ENCODE peak calls at places on chromosomes 12 and 14, in nine cellular contexts. O is CD8-positive, alpha-beta memory T cell; A is esophagus squamous epithelium; G is AG10803; S is MM.1S; H is tibial nerve; P is fibroblast of lung; K is breast epithelium; F is astrocyte of the spinal cord. J is an unnamed sample.
A peak's percentile ranks its signal among the peaks of the same experiment; 100 is the strongest.

GRCh38 chr14:23021479-23021878 is 11.5 kb upstream of the C14orf93 start:
- DNase-seq in O (no peak), A (no peak), G (no peak), S (no peak), H (no peak), P (no peak), K (no peak), F (no peak), J (no peak)

GRCh38 chr12:24728366-24728765 is 220.5 kb downstream of the BCAT1 start:
- DNase-seq in O (no peak), A (no peak), G (peak; percentile 10), S (peak; percentile 35), H (no peak), P (peak; percentile 35), K (no peak), F (peak; percentile 57), J (no peak)

GRCh38 chr12:124915249-124916236 is 1.1 kb upstream of the UBC start:
- DNase-seq in O (no peak), A (no peak), G (peak; percentile 50), S (peak; percentile 45), H (peak; percentile 54), P (no peak), K (peak; percentile 59), F (no peak), J (no peak)

GRCh38 chr14:49954171-49954631 is 61.3 kb downstream of the ARF6 start:
- DNase-seq in O (no peak), A (no peak), G (peak; percentile 91), S (no peak), H (no peak), P (peak; percentile 52), K (no peak), F (no peak), J (peak; percentile 44)

GRCh38 chr12:108414021-108414420 is 74.9 kb upstream of the CMKLR1 start:
- DNase-seq in O (no peak), A (no peak), G (no peak), S (no peak), H (no peak), P (no peak), K (no peak), F (no peak), J (no peak)

GRCh38 chr12:131384544-131384855 is 326.4 kb upstream of the SFSWAP start:
- DNase-seq in O (no peak), A (no peak), G (no peak), S (no peak), H (no peak), P (no peak), K (no peak), F (no peak), J (no peak)

GRCh38 chr14:81222694-81223093 is 1.9 kb upstream of the GTF2A1 start:
- DNase-seq in O (no peak), A (no peak), G (no peak), S (no peak), H (no peak), P (no peak), K (no peak), F (no peak), J (no peak)

GRCh38 chr12:53036802-53037201 is 13.1 kb upstream of the TNS2 start:
- DNase-seq in O (no peak), A (no peak), G (no peak), S (no peak), H (no peak), P (no peak), K (no peak), F (no peak), J (no peak)

GRCh38 chr14:87944987-87945604 is 47.9 kb downstream of the GALC start:
- DNase-seq in O (no peak), A (no peak), G (peak; percentile 66), S (peak; percentile 15), H (peak; percentile 11), P (peak; percentile 39), K (no peak), F (peak; percentile 64), J (no peak)

GRCh38 chr12:102917026-102917787 is at the start of gene PAH:
- DNase-seq in O (peak; percentile 52), A (no peak), G (no peak), S (no peak), H (no peak), P (no peak), K (no peak), F (no peak), J (no peak)

DNA sequence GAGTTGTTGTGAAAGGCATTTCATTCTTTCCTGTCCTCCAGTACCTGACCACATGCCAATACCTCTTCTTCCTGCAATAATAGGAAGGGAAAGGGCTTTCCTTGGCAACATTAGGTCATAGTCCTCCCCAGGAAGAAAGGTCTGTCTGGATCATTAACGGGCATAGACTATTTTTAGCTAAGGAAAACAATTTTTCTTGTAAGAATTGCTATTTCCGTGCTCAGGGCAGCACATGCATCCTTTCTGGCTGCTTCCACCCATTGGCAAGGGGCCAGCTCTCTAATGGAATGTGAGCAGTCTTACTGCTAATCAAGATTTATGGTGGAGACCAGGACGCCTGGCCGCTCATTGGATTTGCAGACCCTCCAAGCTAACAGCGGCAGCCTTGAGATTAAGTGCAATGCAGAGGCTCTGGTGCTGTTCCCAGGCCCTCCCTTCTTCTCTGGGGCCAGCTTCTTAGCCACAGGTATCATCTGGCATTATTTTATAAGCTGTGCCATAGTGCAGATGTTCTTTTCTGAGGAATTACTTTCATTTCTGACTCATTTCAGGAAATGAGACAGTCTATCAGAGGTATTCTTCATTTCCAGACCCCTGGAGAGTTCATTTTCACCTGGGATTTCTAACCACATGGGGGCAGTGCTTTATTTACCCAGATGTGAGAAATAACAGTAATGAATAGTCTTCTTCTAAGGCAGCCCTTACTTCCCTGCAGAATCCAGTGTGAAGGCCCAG is 52.9 kb downstream of the ANO6 start:
- DNase-seq in O (no peak), A (no peak), G (peak; percentile 90), S (peak; percentile 9), H (peak; percentile 67), P (peak; percentile 95), K (peak; percentile 56), F (peak; percentile 89), J (peak; percentile 62)
- H3K4me3 ChIP-seq in O (no peak overlapping the region), A (no peak overlapping the region), G (peak overlapping the region; percentile 34), S (no peak overlapping the region), H (no peak overlapping the region), P (no peak overlapping the region), K (no peak overlapping the region), F (no peak overlapping the region), J (no peak overlapping the region)

GRCh38 chr14:41607966-41608663 is 1.4 kb downstream of the LRFN5 start:
- DNase-seq in O (no peak), A (no peak), G (no peak), S (no peak), H (no peak), P (peak; percentile 14), K (no peak), F (peak; percentile 15), J (no peak)
- H3K4me3 ChIP-seq in O (no peak overlapping the region), A (peak overlapping the region; percentile 43), G (peak overlapping the region; percentile 65), S (peak overlapping the region; percentile 45), H (peak overlapping the region; percentile 50), P (peak overlapping the region; percentile 40), K (peak overlapping the region; percentile 55), F (peak overlapping the region; percentile 52), J (peak overlapping the region; percentile 37)

GRCh38 chr14:39268393-39268792 is 34.7 kb downstream of the MIA2 start:
- DNase-seq in O (no peak), A (no peak), G (peak; percentile 9), S (peak; percentile 18), H (no peak), P (peak; percentile 57), K (no peak), F (peak; percentile 29), J (no peak)
- H3K4me3 ChIP-seq in O (peak overlapping the region; percentile 92), A (peak overlapping the region; percentile 87), G (peak overlapping the region; percentile 76), S (peak overlapping the region; percentile 69), H (peak overlapping the region; percentile 81), P (peak overlapping the region; percentile 97), K (peak overlapping the region; percentile 76), F (peak overlapping the region; percentile 96), J (peak overlapping the region; percentile 79)

DNA sequence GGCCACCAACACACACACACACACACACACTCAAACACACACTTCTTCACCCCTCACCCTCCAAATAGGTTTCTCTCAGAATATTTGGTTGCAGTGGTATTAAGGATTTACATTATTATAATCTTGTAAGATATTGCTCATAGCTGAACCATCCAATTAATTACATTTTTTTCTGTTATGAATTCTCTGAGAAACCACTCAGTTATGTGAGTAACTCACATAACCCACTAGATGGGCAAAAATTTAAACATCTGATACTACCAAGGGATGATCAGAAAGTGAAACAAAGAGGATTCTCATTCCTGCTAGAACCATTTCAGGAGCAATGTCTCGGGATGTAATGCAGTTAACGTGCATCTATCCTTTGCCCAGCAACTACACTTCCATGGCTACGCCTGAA is 31.6 kb downstream of the TMTC1 start:
- DNase-seq in O (no peak), A (no peak), G (no peak), S (no peak), H (no peak), P (peak; percentile 49), K (no peak), F (no peak), J (no peak)
- H3K4me3 ChIP-seq in O (no peak overlapping the region), A (no peak overlapping the region), G (no peak overlapping the region), S (no peak overlapping the region), H (no peak overlapping the region), P (no peak overlapping the region), K (no peak overlapping the region), F (no peak overlapping the region), J (no peak overlapping the region)

GRCh38 chr14:56213288-56213687 is 95.1 kb downstream of the PELI2 start:
- DNase-seq in O (no peak), A (no peak), G (no peak), S (no peak), H (no peak), P (no peak), K (no peak), F (no peak), J (no peak)

GRCh38 chr14:56211124-56211523 is 92.9 kb downstream of the PELI2 start:
- DNase-seq in O (no peak), A (no peak), G (no peak), S (no peak), H (no peak), P (no peak), K (no peak), F (no peak), J (no peak)

GRCh38 chr14:56210570-56210969 is 92.4 kb downstream of the PELI2 start:
- DNase-seq in O (no peak), A (no peak), G (peak; percentile 48), S (no peak), H (no peak), P (peak; percentile 51), K (no peak), F (no peak), J (no peak)

GRCh38 chr14:56211844-56212243 is 93.6 kb downstream of the PELI2 start:
- DNase-seq in O (no peak), A (no peak), G (no peak), S (no peak), H (no peak), P (no peak), K (no peak), F (no peak), J (no peak)

DNA sequence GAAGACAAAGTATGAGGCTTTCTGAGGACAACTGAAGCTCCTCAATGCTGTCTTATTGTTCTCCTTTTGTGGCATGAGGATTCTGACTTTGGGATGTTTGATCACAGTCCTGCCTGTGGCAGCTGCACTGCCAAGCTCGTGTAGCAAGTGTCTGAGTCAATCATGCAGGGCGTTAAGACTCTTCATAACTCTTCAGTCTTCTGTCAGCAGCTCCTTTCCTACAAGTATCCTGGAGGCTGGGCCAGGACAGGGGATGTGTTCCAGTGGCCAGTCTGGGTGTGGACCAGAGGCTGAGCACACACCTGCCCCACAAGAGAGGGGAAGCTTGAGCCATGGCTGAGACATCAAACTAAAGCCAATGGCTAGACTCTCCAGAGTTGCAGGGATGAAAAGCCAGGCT is 94.3 kb downstream of the PELI2 start:
- DNase-seq in O (no peak), A (no peak), G (peak; percentile 30), S (no peak), H (no peak), P (no peak), K (no peak), F (no peak), J (no peak)
- H3K4me3 ChIP-seq in O (no peak overlapping the region), A (no peak overlapping the region), G (no peak overlapping the region), S (no peak overlapping the region), H (no peak overlapping the region), P (no peak overlapping the region), K (no peak overlapping the region), F (no peak overlapping the region), J (no peak overlapping the region)